ENCODE peak calls at places on chromosomes 11 and 22, in seven cellular contexts. One of them, this sample, is unnamed.

GRCh38 chr22:47165338-47165931 is 403.0 kb downstream of the TBC1D22A start:
- DNase-seq in astrocyte of the spinal cord: no peak
- DNase-seq in brain microvascular endothelial cell: no peak
- DNase-seq in neural crest cell: no peak
- DNase-seq in left ventricle myocardium superior: no peak
- DNase-seq in activated naive CD4-positive, alpha-beta T cell: no peak
- DNase-seq in RCC 7860: no peak
- DNase-seq in this sample: peak; percentile 42

GRCh38 chr11:67416416-67417335 is 1.2 kb downstream of the CARNS1 start:
- DNase-seq in astrocyte of the spinal cord: peak; percentile 13
- DNase-seq in brain microvascular endothelial cell: no peak
- DNase-seq in neural crest cell: no peak
- DNase-seq in left ventricle myocardium superior: no peak
- DNase-seq in activated naive CD4-positive, alpha-beta T cell: peak; percentile 88
- DNase-seq in RCC 7860: no peak
- DNase-seq in this sample: no peak

GRCh38 chr22:45200862-45201511 is 37.3 kb downstream of the NUP50 start:
- DNase-seq in astrocyte of the spinal cord: peak; percentile 90
- DNase-seq in brain microvascular endothelial cell: peak; percentile 93
- DNase-seq in neural crest cell: no peak
- DNase-seq in left ventricle myocardium superior: no peak
- DNase-seq in activated naive CD4-positive, alpha-beta T cell: no peak
- DNase-seq in RCC 7860: no peak
- DNase-seq in this sample: no peak

GRCh38 chr11:118304809-118305248 is 299 bp downstream of the CD3E start:
- DNase-seq in astrocyte of the spinal cord: no peak
- DNase-seq in brain microvascular endothelial cell: no peak
- DNase-seq in neural crest cell: no peak
- DNase-seq in left ventricle myocardium superior: no peak
- DNase-seq in activated naive CD4-positive, alpha-beta T cell: no peak
- DNase-seq in RCC 7860: no peak
- DNase-seq in this sample: no peak

GRCh38 chr11:32056445-32056844 is 34.4 kb upstream of the RCN1 start:
- DNase-seq in astrocyte of the spinal cord: peak; percentile 50
- DNase-seq in brain microvascular endothelial cell: no peak
- DNase-seq in neural crest cell: no peak
- DNase-seq in left ventricle myocardium superior: no peak
- DNase-seq in activated naive CD4-positive, alpha-beta T cell: no peak
- DNase-seq in RCC 7860: no peak
- DNase-seq in this sample: no peak

GRCh38 chr11:19073454-19074415 is 13.2 kb upstream of the MRGPRX2 start:
- DNase-seq in astrocyte of the spinal cord: no peak
- DNase-seq in brain microvascular endothelial cell: no peak
- DNase-seq in neural crest cell: no peak
- DNase-seq in left ventricle myocardium superior: no peak
- DNase-seq in activated naive CD4-positive, alpha-beta T cell: no peak
- DNase-seq in RCC 7860: no peak
- DNase-seq in this sample: no peak

GRCh38 chr22:46150615-46151423 is 493 bp downstream of the PPARA start:
- DNase-seq in astrocyte of the spinal cord: no peak
- DNase-seq in brain microvascular endothelial cell: no peak
- DNase-seq in neural crest cell: peak; percentile 26
- DNase-seq in left ventricle myocardium superior: peak; percentile 67
- DNase-seq in activated naive CD4-positive, alpha-beta T cell: peak; percentile 45
- DNase-seq in RCC 7860: no peak
- DNase-seq in this sample: peak; percentile 87

GRCh38 chr22:30305906-30306628 is 16.8 kb upstream of the CASTOR1 start:
- DNase-seq in astrocyte of the spinal cord: no peak
- DNase-seq in brain microvascular endothelial cell: no peak
- DNase-seq in neural crest cell: no peak
- DNase-seq in left ventricle myocardium superior: no peak
- DNase-seq in activated naive CD4-positive, alpha-beta T cell: no peak
- DNase-seq in RCC 7860: no peak
- DNase-seq in this sample: no peak

GRCh38 chr22:41479671-41480396 is 10.9 kb downstream of the ACO2 start:
- DNase-seq in astrocyte of the spinal cord: peak; percentile 92
- DNase-seq in brain microvascular endothelial cell: peak; percentile 50
- DNase-seq in neural crest cell: peak; percentile 12
- DNase-seq in left ventricle myocardium superior: no peak
- DNase-seq in activated naive CD4-positive, alpha-beta T cell: no peak
- DNase-seq in RCC 7860: peak; percentile 6
- DNase-seq in this sample: no peak

GRCh38 chr22:17284917-17285316 is 65.7 kb upstream of the ADA2 start:
- DNase-seq in astrocyte of the spinal cord: no peak
- DNase-seq in brain microvascular endothelial cell: no peak
- DNase-seq in neural crest cell: no peak
- DNase-seq in left ventricle myocardium superior: no peak
- DNase-seq in activated naive CD4-positive, alpha-beta T cell: no peak
- DNase-seq in RCC 7860: no peak
- DNase-seq in this sample: peak; percentile 28

GRCh38 chr22:20251981-20252380 is 16.1 kb downstream of the RTN4R start:
- DNase-seq in astrocyte of the spinal cord: no peak
- DNase-seq in brain microvascular endothelial cell: no peak
- DNase-seq in neural crest cell: no peak
- DNase-seq in left ventricle myocardium superior: no peak
- DNase-seq in activated naive CD4-positive, alpha-beta T cell: no peak
- DNase-seq in RCC 7860: no peak
- DNase-seq in this sample: no peak

GRCh38 chr22:28052818-28053217 is 133.8 kb upstream of the PITPNB start:
- DNase-seq in astrocyte of the spinal cord: no peak
- DNase-seq in brain microvascular endothelial cell: no peak
- DNase-seq in neural crest cell: no peak
- DNase-seq in left ventricle myocardium superior: no peak
- DNase-seq in activated naive CD4-positive, alpha-beta T cell: no peak
- DNase-seq in RCC 7860: no peak
- DNase-seq in this sample: no peak

GRCh38 chr11:132171031-132171430 is 800.6 kb downstream of the NTM start:
- DNase-seq in astrocyte of the spinal cord: no peak
- DNase-seq in brain microvascular endothelial cell: no peak
- DNase-seq in neural crest cell: no peak
- DNase-seq in left ventricle myocardium superior: no peak
- DNase-seq in activated naive CD4-positive, alpha-beta T cell: no peak
- DNase-seq in RCC 7860: no peak
- DNase-seq in this sample: no peak

GRCh38 chr22:33402325-33402724 is 344.1 kb upstream of the SYN3 start:
- DNase-seq in astrocyte of the spinal cord: no peak
- DNase-seq in brain microvascular endothelial cell: no peak
- DNase-seq in neural crest cell: no peak
- DNase-seq in left ventricle myocardium superior: no peak
- DNase-seq in activated naive CD4-positive, alpha-beta T cell: no peak
- DNase-seq in RCC 7860: no peak
- DNase-seq in this sample: no peak

GRCh38 chr11:18650859-18651557 is 16.9 kb upstream of the SPTY2D1 start:
- DNase-seq in astrocyte of the spinal cord: peak; percentile 45
- DNase-seq in brain microvascular endothelial cell: peak; percentile 36
- DNase-seq in neural crest cell: peak; percentile 25
- DNase-seq in left ventricle myocardium superior: no peak
- DNase-seq in activated naive CD4-positive, alpha-beta T cell: no peak
- DNase-seq in RCC 7860: no peak
- DNase-seq in this sample: no peak

GRCh38 chr11:83760942-83761341 is 474.8 kb upstream of the CCDC90B start:
- DNase-seq in astrocyte of the spinal cord: no peak
- DNase-seq in brain microvascular endothelial cell: no peak
- DNase-seq in neural crest cell: no peak
- DNase-seq in left ventricle myocardium superior: no peak
- DNase-seq in activated naive CD4-positive, alpha-beta T cell: no peak
- DNase-seq in RCC 7860: no peak
- DNase-seq in this sample: no peak

GRCh38 chr11:120750647-120751419 is 239.3 kb downstream of the GRIK4 start:
- DNase-seq in astrocyte of the spinal cord: no peak
- DNase-seq in brain microvascular endothelial cell: no peak
- DNase-seq in neural crest cell: no peak
- DNase-seq in left ventricle myocardium superior: no peak
- DNase-seq in activated naive CD4-positive, alpha-beta T cell: no peak
- DNase-seq in RCC 7860: no peak
- DNase-seq in this sample: no peak

GRCh38 chr11:106246495-106246894 is 169.0 kb downstream of the AASDHPPT start:
- DNase-seq in astrocyte of the spinal cord: no peak
- DNase-seq in brain microvascular endothelial cell: no peak
- DNase-seq in neural crest cell: no peak
- DNase-seq in left ventricle myocardium superior: no peak
- DNase-seq in activated naive CD4-positive, alpha-beta T cell: no peak
- DNase-seq in RCC 7860: no peak
- DNase-seq in this sample: no peak

GRCh38 chr11:43503417-43503816 is 144.7 kb downstream of the TTC17 start:
- DNase-seq in astrocyte of the spinal cord: no peak
- DNase-seq in brain microvascular endothelial cell: peak; percentile 19
- DNase-seq in neural crest cell: no peak
- DNase-seq in left ventricle myocardium superior: no peak
- DNase-seq in activated naive CD4-positive, alpha-beta T cell: no peak
- DNase-seq in RCC 7860: no peak
- DNase-seq in this sample: no peak

GRCh38 chr11:57703341-57703740 is 8.7 kb downstream of the MED19 start:
- DNase-seq in astrocyte of the spinal cord: no peak
- DNase-seq in brain microvascular endothelial cell: no peak
- DNase-seq in neural crest cell: no peak
- DNase-seq in left ventricle myocardium superior: no peak
- DNase-seq in activated naive CD4-positive, alpha-beta T cell: no peak
- DNase-seq in RCC 7860: no peak
- DNase-seq in this sample: no peak

GRCh38 chr11:35584321-35584720 is 33.9 kb upstream of the FJX1 start:
- DNase-seq in astrocyte of the spinal cord: peak; percentile 45
- DNase-seq in brain microvascular endothelial cell: peak; percentile 66
- DNase-seq in neural crest cell: no peak
- DNase-seq in left ventricle myocardium superior: no peak
- DNase-seq in activated naive CD4-positive, alpha-beta T cell: no peak
- DNase-seq in RCC 7860: peak; percentile 15
- DNase-seq in this sample: no peak

GRCh38 chr11:17021550-17021949 is 7.3 kb upstream of the PLEKHA7 start:
- DNase-seq in astrocyte of the spinal cord: no peak
- DNase-seq in brain microvascular endothelial cell: no peak
- DNase-seq in neural crest cell: no peak
- DNase-seq in left ventricle myocardium superior: no peak
- DNase-seq in activated naive CD4-positive, alpha-beta T cell: no peak
- DNase-seq in RCC 7860: no peak
- DNase-seq in this sample: no peak

GRCh38 chr22:48960981-48961655 is 866.6 kb downstream of the BRD1 start:
- DNase-seq in astrocyte of the spinal cord: no peak
- DNase-seq in brain microvascular endothelial cell: no peak
- DNase-seq in neural crest cell: no peak
- DNase-seq in left ventricle myocardium superior: no peak
- DNase-seq in activated naive CD4-positive, alpha-beta T cell: no peak
- DNase-seq in RCC 7860: no peak
- DNase-seq in this sample: no peak

GRCh38 chr11:130763087-130763980 is 152.9 kb downstream of the SNX19 start:
- DNase-seq in astrocyte of the spinal cord: no peak
- DNase-seq in brain microvascular endothelial cell: no peak
- DNase-seq in neural crest cell: no peak
- DNase-seq in left ventricle myocardium superior: no peak
- DNase-seq in activated naive CD4-positive, alpha-beta T cell: no peak
- DNase-seq in RCC 7860: no peak
- DNase-seq in this sample: no peak

GRCh38 chr11:914747-915493 is 4.3 kb upstream of the CHID1 start:
- DNase-seq in astrocyte of the spinal cord: no peak
- DNase-seq in brain microvascular endothelial cell: no peak
- DNase-seq in neural crest cell: no peak
- DNase-seq in left ventricle myocardium superior: peak; percentile 78
- DNase-seq in activated naive CD4-positive, alpha-beta T cell: no peak
- DNase-seq in RCC 7860: no peak
- DNase-seq in this sample: no peak

GRCh38 chr11:122628691-122629555 is 26.6 kb upstream of the UBASH3B start:
- DNase-seq in astrocyte of the spinal cord: peak; percentile 75
- DNase-seq in brain microvascular endothelial cell: peak; percentile 77
- DNase-seq in neural crest cell: peak; percentile 77
- DNase-seq in left ventricle myocardium superior: peak; percentile 68
- DNase-seq in activated naive CD4-positive, alpha-beta T cell: peak; percentile 55
- DNase-seq in RCC 7860: peak; percentile 42
- DNase-seq in this sample: no peak

GRCh38 chr11:3786781-3787428 is 10.4 kb downstream of the NUP98 start:
- DNase-seq in astrocyte of the spinal cord: peak; percentile 41
- DNase-seq in brain microvascular endothelial cell: no peak
- DNase-seq in neural crest cell: no peak
- DNase-seq in left ventricle myocardium superior: no peak
- DNase-seq in activated naive CD4-positive, alpha-beta T cell: no peak
- DNase-seq in RCC 7860: no peak
- DNase-seq in this sample: no peak

GRCh38 chr11:118699508-118700220 is 20.2 kb upstream of the TREH start:
- DNase-seq in astrocyte of the spinal cord: no peak
- DNase-seq in brain microvascular endothelial cell: no peak
- DNase-seq in neural crest cell: no peak
- DNase-seq in left ventricle myocardium superior: no peak
- DNase-seq in activated naive CD4-positive, alpha-beta T cell: peak; percentile 42
- DNase-seq in RCC 7860: no peak
- DNase-seq in this sample: no peak

GRCh38 chr22:25747245-25747944 is 5.4 kb downstream of the MYO18B start:
- DNase-seq in astrocyte of the spinal cord: peak; percentile 96
- DNase-seq in brain microvascular endothelial cell: peak; percentile 97
- DNase-seq in neural crest cell: no peak
- DNase-seq in left ventricle myocardium superior: peak; percentile 52
- DNase-seq in activated naive CD4-positive, alpha-beta T cell: no peak
- DNase-seq in RCC 7860: peak; percentile 92
- DNase-seq in this sample: peak; percentile 77

GRCh38 chr11:131977854-131978253 is 607.4 kb downstream of the NTM start:
- DNase-seq in astrocyte of the spinal cord: peak; percentile 68
- DNase-seq in brain microvascular endothelial cell: peak; percentile 73
- DNase-seq in neural crest cell: no peak
- DNase-seq in left ventricle myocardium superior: no peak
- DNase-seq in activated naive CD4-positive, alpha-beta T cell: no peak
- DNase-seq in RCC 7860: peak; percentile 83
- DNase-seq in this sample: no peak